ENCODE peak calls at places on chromosomes 11 and 22, in eight cellular contexts. One of them, this sample, is unnamed.

GRCh38 chr11:46336781-46337180 is 10.5 kb upstream of the DGKZ start:
- DNase-seq in dorsolateral prefrontal cortex: no peak
- DNase-seq in uterus: no peak
- DNase-seq in endothelial cell: no peak
- DNase-seq in foreskin keratinocyte: no peak
- DNase-seq in A549: no peak
- DNase-seq in lower leg skin: no peak
- DNase-seq in IMR-90: no peak
- DNase-seq in this sample: no peak

GRCh38 chr22:36746571-36746970 is 29.3 kb downstream of the IFT27 start:
- DNase-seq in dorsolateral prefrontal cortex: no peak
- DNase-seq in uterus: no peak
- DNase-seq in endothelial cell: no peak
- DNase-seq in foreskin keratinocyte: no peak
- DNase-seq in A549: no peak
- DNase-seq in lower leg skin: peak
- DNase-seq in IMR-90: no peak
- DNase-seq in this sample: no peak

GRCh38 chr11:24635588-24636290 is 138.9 kb downstream of the LUZP2 start:
- DNase-seq in dorsolateral prefrontal cortex: no peak
- DNase-seq in uterus: no peak
- DNase-seq in endothelial cell: no peak
- DNase-seq in foreskin keratinocyte: peak
- DNase-seq in A549: no peak
- DNase-seq in lower leg skin: no peak
- DNase-seq in IMR-90: peak
- DNase-seq in this sample: no peak

GRCh38 chr22:19438286-19438685 is 5.9 kb downstream of the MRPL40 start:
- DNase-seq in dorsolateral prefrontal cortex: no peak
- DNase-seq in uterus: no peak
- DNase-seq in endothelial cell: no peak
- DNase-seq in foreskin keratinocyte: no peak
- DNase-seq in A549: no peak
- DNase-seq in lower leg skin: no peak
- DNase-seq in IMR-90: no peak
- DNase-seq in this sample: no peak

GRCh38 chr22:39654959-39655579 is 84.5 kb downstream of the CACNA1I start:
- DNase-seq in dorsolateral prefrontal cortex: no peak
- DNase-seq in uterus: no peak
- DNase-seq in endothelial cell: no peak
- DNase-seq in foreskin keratinocyte: no peak
- DNase-seq in A549: peak
- DNase-seq in lower leg skin: no peak
- DNase-seq in IMR-90: no peak
- DNase-seq in this sample: no peak

GRCh38 chr11:94782446-94782845 is 14.3 kb downstream of the AMOTL1 start:
- DNase-seq in dorsolateral prefrontal cortex: no peak
- DNase-seq in uterus: no peak
- DNase-seq in endothelial cell: no peak
- DNase-seq in foreskin keratinocyte: no peak
- DNase-seq in A549: no peak
- DNase-seq in lower leg skin: no peak
- DNase-seq in IMR-90: no peak
- DNase-seq in this sample: no peak

GRCh38 chr11:125287467-125288232 is 123.1 kb downstream of the PKNOX2 start:
- DNase-seq in dorsolateral prefrontal cortex: no peak
- DNase-seq in uterus: peak
- DNase-seq in endothelial cell: peak
- DNase-seq in foreskin keratinocyte: no peak
- DNase-seq in A549: no peak
- DNase-seq in lower leg skin: no peak
- DNase-seq in IMR-90: peak
- DNase-seq in this sample: no peak

GRCh38 chr11:5234390-5234834 is at the start of gene HBD:
- DNase-seq in dorsolateral prefrontal cortex: no peak
- DNase-seq in uterus: no peak
- DNase-seq in endothelial cell: no peak
- DNase-seq in foreskin keratinocyte: no peak
- DNase-seq in A549: no peak
- DNase-seq in lower leg skin: no peak
- DNase-seq in IMR-90: peak
- DNase-seq in this sample: no peak

GRCh38 chr11:122690801-122691649 is 35.5 kb downstream of the UBASH3B start:
- DNase-seq in dorsolateral prefrontal cortex: no peak
- DNase-seq in uterus: no peak
- DNase-seq in endothelial cell: no peak
- DNase-seq in foreskin keratinocyte: no peak
- DNase-seq in A549: no peak
- DNase-seq in lower leg skin: no peak
- DNase-seq in IMR-90: peak
- DNase-seq in this sample: no peak

GRCh38 chr11:109378049-109378448 is 43.9 kb upstream of the C11orf87 start:
- DNase-seq in dorsolateral prefrontal cortex: no peak
- DNase-seq in uterus: no peak
- DNase-seq in endothelial cell: no peak
- DNase-seq in foreskin keratinocyte: no peak
- DNase-seq in A549: no peak
- DNase-seq in lower leg skin: no peak
- DNase-seq in IMR-90: no peak
- DNase-seq in this sample: no peak

GRCh38 chr11:113532697-113533424 is 57.7 kb upstream of the DRD2 start:
- DNase-seq in dorsolateral prefrontal cortex: peak
- DNase-seq in uterus: peak
- DNase-seq in endothelial cell: peak
- DNase-seq in foreskin keratinocyte: no peak
- DNase-seq in A549: peak
- DNase-seq in lower leg skin: peak
- DNase-seq in IMR-90: peak
- DNase-seq in this sample: peak

GRCh38 chr22:45731798-45732495 is 60.3 kb downstream of the ATXN10 start:
- DNase-seq in dorsolateral prefrontal cortex: no peak
- DNase-seq in uterus: no peak
- DNase-seq in endothelial cell: no peak
- DNase-seq in foreskin keratinocyte: no peak
- DNase-seq in A549: peak
- DNase-seq in lower leg skin: no peak
- DNase-seq in IMR-90: peak
- DNase-seq in this sample: no peak

GRCh38 chr11:73972187-73972586 is 10.5 kb downstream of the UCP2 start:
- DNase-seq in dorsolateral prefrontal cortex: no peak
- DNase-seq in uterus: no peak
- DNase-seq in endothelial cell: no peak
- DNase-seq in foreskin keratinocyte: no peak
- DNase-seq in A549: no peak
- DNase-seq in lower leg skin: no peak
- DNase-seq in IMR-90: no peak
- DNase-seq in this sample: no peak

GRCh38 chr11:31487848-31488247 is 21.6 kb downstream of the IMMP1L start:
- DNase-seq in dorsolateral prefrontal cortex: no peak
- DNase-seq in uterus: no peak
- DNase-seq in endothelial cell: peak
- DNase-seq in foreskin keratinocyte: peak
- DNase-seq in A549: peak
- DNase-seq in lower leg skin: no peak
- DNase-seq in IMR-90: peak
- DNase-seq in this sample: no peak

GRCh38 chr11:45090607-45091006 is 55.8 kb upstream of the PRDM11 start:
- DNase-seq in dorsolateral prefrontal cortex: no peak
- DNase-seq in uterus: no peak
- DNase-seq in endothelial cell: no peak
- DNase-seq in foreskin keratinocyte: no peak
- DNase-seq in A549: no peak
- DNase-seq in lower leg skin: peak
- DNase-seq in IMR-90: no peak
- DNase-seq in this sample: no peak

GRCh38 chr11:35165416-35166368 is 26.7 kb downstream of the CD44 start:
- DNase-seq in dorsolateral prefrontal cortex: no peak
- DNase-seq in uterus: no peak
- DNase-seq in endothelial cell: peak
- DNase-seq in foreskin keratinocyte: peak
- DNase-seq in A549: peak
- DNase-seq in lower leg skin: no peak
- DNase-seq in IMR-90: peak
- DNase-seq in this sample: no peak

GRCh38 chr22:26322179-26322905 is 106.7 kb upstream of the ASPHD2 start:
- DNase-seq in dorsolateral prefrontal cortex: no peak
- DNase-seq in uterus: no peak
- DNase-seq in endothelial cell: no peak
- DNase-seq in foreskin keratinocyte: peak
- DNase-seq in A549: no peak
- DNase-seq in lower leg skin: peak
- DNase-seq in IMR-90: peak
- DNase-seq in this sample: no peak

GRCh38 chr22:29482253-29482652 is 2.2 kb downstream of the NEFH start:
- DNase-seq in dorsolateral prefrontal cortex: no peak
- DNase-seq in uterus: no peak
- DNase-seq in endothelial cell: no peak
- DNase-seq in foreskin keratinocyte: no peak
- DNase-seq in A549: no peak
- DNase-seq in lower leg skin: no peak
- DNase-seq in IMR-90: no peak
- DNase-seq in this sample: no peak

GRCh38 chr11:75795276-75796090 is 19.5 kb upstream of the UVRAG start:
- DNase-seq in dorsolateral prefrontal cortex: no peak
- DNase-seq in uterus: no peak
- DNase-seq in endothelial cell: no peak
- DNase-seq in foreskin keratinocyte: no peak
- DNase-seq in A549: no peak
- DNase-seq in lower leg skin: no peak
- DNase-seq in IMR-90: no peak
- DNase-seq in this sample: no peak

GRCh38 chr22:17369553-17370035 is 334 bp downstream of the CECR2 start:
- DNase-seq in dorsolateral prefrontal cortex: no peak
- DNase-seq in uterus: peak
- DNase-seq in endothelial cell: peak
- DNase-seq in foreskin keratinocyte: no peak
- DNase-seq in A549: no peak
- DNase-seq in lower leg skin: no peak
- DNase-seq in IMR-90: no peak
- DNase-seq in this sample: no peak

GRCh38 chr11:115939726-115940421 is 435.7 kb upstream of the CADM1 start:
- DNase-seq in dorsolateral prefrontal cortex: no peak
- DNase-seq in uterus: no peak
- DNase-seq in endothelial cell: no peak
- DNase-seq in foreskin keratinocyte: no peak
- DNase-seq in A549: no peak
- DNase-seq in lower leg skin: no peak
- DNase-seq in IMR-90: no peak
- DNase-seq in this sample: no peak
- TF ChIP-seq CTCF in dorsolateral prefrontal cortex: no peak
- TF ChIP-seq CTCF in uterus: no peak
- TF ChIP-seq CTCF in endothelial cell: no peak
- TF ChIP-seq CTCF in foreskin keratinocyte: no peak
- TF ChIP-seq CTCF in A549: no peak
- TF ChIP-seq CTCF in lower leg skin: no peak
- TF ChIP-seq CTCF in IMR-90: no peak
- TF ChIP-seq CTCF in this sample: no peak

DNA sequence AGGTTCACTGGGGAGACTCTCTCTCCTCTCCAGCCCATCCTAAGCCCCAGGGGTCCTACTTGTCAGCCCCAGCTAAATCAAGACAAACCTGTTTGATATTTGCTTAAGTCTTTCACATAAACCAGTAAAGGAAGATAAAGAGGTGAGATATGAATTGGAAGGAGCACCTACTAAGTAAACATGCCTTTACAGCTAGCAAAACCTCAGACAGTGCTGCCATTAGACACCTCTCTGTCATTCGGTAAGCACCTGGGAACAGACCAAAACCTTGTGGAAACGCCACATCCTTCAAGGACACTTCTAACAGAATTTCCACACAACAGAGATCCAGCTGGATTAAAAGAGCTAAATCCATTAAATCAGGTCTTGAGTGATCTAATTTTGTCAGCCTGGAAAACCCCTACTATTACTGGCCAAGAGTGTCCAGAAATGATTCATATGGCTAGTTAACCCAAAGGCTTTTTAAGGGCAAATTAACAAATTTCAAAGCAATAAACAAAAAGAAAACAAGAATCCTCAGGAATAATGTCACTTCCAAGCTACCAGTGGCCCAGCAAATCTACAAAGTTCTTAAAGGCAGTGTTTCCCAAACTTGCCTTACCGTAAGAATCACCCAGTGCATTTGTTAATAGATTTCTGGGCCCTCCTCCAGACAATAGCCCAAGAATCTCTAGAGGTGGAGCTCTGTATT is 2.4 kb downstream of the VPS37C start:
- DNase-seq in dorsolateral prefrontal cortex: no peak
- DNase-seq in uterus: no peak
- DNase-seq in endothelial cell: no peak
- DNase-seq in foreskin keratinocyte: peak
- DNase-seq in A549: no peak
- DNase-seq in lower leg skin: no peak
- DNase-seq in IMR-90: peak
- DNase-seq in this sample: no peak
- TF ChIP-seq CTCF in dorsolateral prefrontal cortex: no peak
- TF ChIP-seq CTCF in uterus: no peak
- TF ChIP-seq CTCF in endothelial cell: no peak
- TF ChIP-seq CTCF in foreskin keratinocyte: no peak
- TF ChIP-seq CTCF in A549: no peak
- TF ChIP-seq CTCF in lower leg skin: no peak
- TF ChIP-seq CTCF in IMR-90: no peak
- TF ChIP-seq CTCF in this sample: no peak

DNA sequence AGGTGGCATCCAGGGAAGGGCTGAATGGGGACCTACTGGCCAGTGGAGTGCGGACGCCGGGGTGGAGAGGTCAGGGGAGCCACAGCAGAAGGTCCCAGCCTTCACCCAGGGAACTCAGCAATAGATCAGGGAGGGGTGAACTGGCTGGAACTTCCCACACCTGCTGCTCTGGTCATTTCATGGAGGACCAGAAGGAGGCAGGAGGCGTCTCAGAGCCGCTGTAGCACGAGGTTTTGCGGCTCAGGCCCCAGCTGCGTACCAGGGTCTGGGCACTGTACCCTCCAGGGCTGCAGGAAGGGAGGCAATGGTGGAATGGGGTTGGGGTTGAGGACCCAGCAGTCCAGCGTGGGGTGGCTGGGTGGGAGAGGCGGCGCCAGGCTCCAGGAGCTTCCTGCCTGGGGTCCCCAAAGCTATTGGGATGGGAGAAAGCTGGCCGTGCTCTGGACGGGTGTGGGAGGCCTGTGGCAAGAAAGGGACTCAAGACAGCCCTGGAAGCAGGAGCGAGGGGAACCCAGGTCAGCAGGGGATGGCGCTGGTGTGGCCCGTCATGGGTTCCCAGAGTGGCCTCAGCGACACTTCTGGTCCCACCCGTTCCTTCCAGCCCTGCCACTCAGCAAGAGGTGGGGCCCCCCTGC is 20.2 kb upstream of the BRSK2 start:
- DNase-seq in dorsolateral prefrontal cortex: no peak
- DNase-seq in uterus: no peak
- DNase-seq in endothelial cell: no peak
- DNase-seq in foreskin keratinocyte: no peak
- DNase-seq in A549: no peak
- DNase-seq in lower leg skin: no peak
- DNase-seq in IMR-90: no peak
- DNase-seq in this sample: no peak
- TF ChIP-seq CTCF in dorsolateral prefrontal cortex: no peak
- TF ChIP-seq CTCF in uterus: no peak
- TF ChIP-seq CTCF in endothelial cell: no peak
- TF ChIP-seq CTCF in foreskin keratinocyte: no peak
- TF ChIP-seq CTCF in A549: no peak
- TF ChIP-seq CTCF in lower leg skin: no peak
- TF ChIP-seq CTCF in IMR-90: no peak
- TF ChIP-seq CTCF in this sample: no peak

GRCh38 chr11:77174559-77174958 is 46.5 kb downstream of the MYO7A start:
- DNase-seq in dorsolateral prefrontal cortex: no peak
- DNase-seq in uterus: no peak
- DNase-seq in endothelial cell: no peak
- DNase-seq in foreskin keratinocyte: no peak
- DNase-seq in A549: no peak
- DNase-seq in lower leg skin: no peak
- DNase-seq in IMR-90: no peak
- DNase-seq in this sample: no peak
- TF ChIP-seq CTCF in dorsolateral prefrontal cortex: no peak
- TF ChIP-seq CTCF in uterus: no peak
- TF ChIP-seq CTCF in endothelial cell: no peak
- TF ChIP-seq CTCF in foreskin keratinocyte: no peak
- TF ChIP-seq CTCF in A549: no peak
- TF ChIP-seq CTCF in lower leg skin: no peak
- TF ChIP-seq CTCF in IMR-90: no peak
- TF ChIP-seq CTCF in this sample: no peak

This sample was measured in omental fat pad.